ENCODE peak calls at places on chromosomes 2 and 18, in four cellular contexts. One of them, this sample, is unnamed.

GRCh38 chr2:160142472-160142871 is 57.6 kb downstream of the ITGB6 start:
- DNase-seq in WTC11: no peak
- DNase-seq in tibial artery: no peak
- DNase-seq in natural killer cell: no peak
- DNase-seq in this sample: no peak

GRCh38 chr18:9814431-9814830 is 71.3 kb upstream of the TXNDC2 start:
- DNase-seq in tibial artery: no peak
- DNase-seq in WTC11: no peak
- DNase-seq in natural killer cell: no peak
- DNase-seq in this sample: no peak

GRCh38 chr2:170950221-170950737 is 21.2 kb downstream of the GORASP2 start:
- DNase-seq in natural killer cell: no peak
- DNase-seq in tibial artery: no peak
- DNase-seq in WTC11: no peak
- DNase-seq in this sample: no peak

GRCh38 chr18:6607348-6607747 is 122.2 kb upstream of the ARHGAP28 start:
- DNase-seq in tibial artery: no peak
- DNase-seq in WTC11: no peak
- DNase-seq in natural killer cell: no peak
- DNase-seq in this sample: no peak

GRCh38 chr2:239819091-239819973 is 205.8 kb downstream of the NDUFA10 start:
- DNase-seq in WTC11: no peak
- DNase-seq in tibial artery: peak; percentile 41
- DNase-seq in natural killer cell: peak; percentile 10
- DNase-seq in this sample: no peak

GRCh38 chr2:118371500-118371899 is 283.2 kb downstream of the INSIG2 start:
- DNase-seq in WTC11: peak; percentile 70
- DNase-seq in natural killer cell: no peak
- DNase-seq in tibial artery: no peak
- DNase-seq in this sample: no peak

GRCh38 chr2:68936889-68937288 is 15.8 kb downstream of the GKN2 start:
- DNase-seq in WTC11: no peak
- DNase-seq in tibial artery: no peak
- DNase-seq in natural killer cell: no peak
- DNase-seq in this sample: no peak

GRCh38 chr2:101002562-101003277 is 631 bp downstream of the RPL31 start:
- DNase-seq in tibial artery: no peak
- DNase-seq in WTC11: no peak
- DNase-seq in natural killer cell: no peak
- DNase-seq in this sample: no peak

GRCh38 chr2:101762451-101763171 is 65.1 kb downstream of the MAP4K4 start:
- DNase-seq in WTC11: peak; percentile 13
- DNase-seq in natural killer cell: no peak
- DNase-seq in tibial artery: no peak
- DNase-seq in this sample: no peak

GRCh38 chr2:130288467-130289403 is 54.0 kb upstream of the IMP4 start:
- DNase-seq in tibial artery: no peak
- DNase-seq in natural killer cell: no peak
- DNase-seq in WTC11: peak; percentile 83
- DNase-seq in this sample: no peak

GRCh38 chr2:111037136-111037535 is 83.6 kb upstream of the BCL2L11 start:
- DNase-seq in natural killer cell: no peak
- DNase-seq in tibial artery: no peak
- DNase-seq in WTC11: no peak
- DNase-seq in this sample: no peak

GRCh38 chr18:54766631-54767030 is 61.6 kb upstream of the RAB27B start:
- DNase-seq in WTC11: no peak
- DNase-seq in tibial artery: no peak
- DNase-seq in natural killer cell: no peak
- DNase-seq in this sample: no peak

GRCh38 chr2:71813801-71814470 is 333.7 kb downstream of the CYP26B1 start:
- DNase-seq in natural killer cell: no peak
- DNase-seq in tibial artery: no peak
- DNase-seq in WTC11: no peak
- DNase-seq in this sample: no peak

GRCh38 chr2:8314063-8314462 is 367.8 kb upstream of the ID2 start:
- DNase-seq in tibial artery: no peak
- DNase-seq in natural killer cell: no peak
- DNase-seq in WTC11: no peak
- DNase-seq in this sample: no peak

GRCh38 chr18:69935319-69936190 is 12.1 kb downstream of the CD226 start:
- DNase-seq in tibial artery: no peak
- DNase-seq in WTC11: no peak
- DNase-seq in natural killer cell: peak; percentile 87
- DNase-seq in this sample: no peak

GRCh38 chr2:236768393-236769140 is 198.9 kb downstream of the ACKR3 start:
- DNase-seq in WTC11: no peak
- DNase-seq in natural killer cell: no peak
- DNase-seq in tibial artery: no peak
- DNase-seq in this sample: no peak

GRCh38 chr2:101401316-101401660 is 14.0 kb upstream of the CREG2 start:
- DNase-seq in WTC11: no peak
- DNase-seq in natural killer cell: no peak
- DNase-seq in tibial artery: no peak
- DNase-seq in this sample: no peak

GRCh38 chr2:26344581-26345283 is 1.2 kb upstream of the SELENOI start:
- DNase-seq in WTC11: peak; percentile 36
- DNase-seq in tibial artery: no peak
- DNase-seq in natural killer cell: no peak
- DNase-seq in this sample: no peak

GRCh38 chr2:240507778-240508251 is 50.0 kb downstream of the ANKMY1 start:
- DNase-seq in WTC11: no peak
- DNase-seq in tibial artery: no peak
- DNase-seq in natural killer cell: no peak
- DNase-seq in this sample: no peak

GRCh38 chr2:241862093-241862492 is 3.4 kb upstream of the PDCD1 start:
- DNase-seq in tibial artery: no peak
- DNase-seq in WTC11: no peak
- DNase-seq in natural killer cell: no peak
- DNase-seq in this sample: no peak

GRCh38 chr2:150567771-150568278 is 80.4 kb upstream of the RND3 start:
- DNase-seq in natural killer cell: no peak
- DNase-seq in tibial artery: no peak
- DNase-seq in WTC11: no peak
- DNase-seq in this sample: no peak

GRCh38 chr2:190695739-190696138 is 46.9 kb downstream of the NAB1 start:
- DNase-seq in natural killer cell: peak; percentile 25
- DNase-seq in tibial artery: no peak
- DNase-seq in WTC11: no peak
- DNase-seq in this sample: no peak

GRCh38 chr2:152730591-152731333 is 12.3 kb downstream of the ARL6IP6 start:
- DNase-seq in tibial artery: no peak
- DNase-seq in natural killer cell: peak; percentile 52
- DNase-seq in WTC11: no peak
- DNase-seq in this sample: no peak

GRCh38 chr2:10499275-10499907 is 51.3 kb upstream of the ODC1 start:
- DNase-seq in natural killer cell: no peak
- DNase-seq in WTC11: no peak
- DNase-seq in tibial artery: no peak
- DNase-seq in this sample: no peak

GRCh38 chr18:32381761-32382160 is 88.9 kb downstream of the GAREM1 start:
- DNase-seq in WTC11: no peak
- DNase-seq in natural killer cell: no peak
- DNase-seq in tibial artery: no peak
- DNase-seq in this sample: no peak

GRCh38 chr2:128302744-128303067 is 16.0 kb downstream of the HS6ST1 start:
- DNase-seq in WTC11: no peak
- DNase-seq in natural killer cell: no peak
- DNase-seq in tibial artery: no peak
- DNase-seq in this sample: peak; percentile 6

GRCh38 chr2:171165967-171166327 is 5.3 kb upstream of the TLK1 start:
- DNase-seq in natural killer cell: no peak
- DNase-seq in WTC11: no peak
- DNase-seq in tibial artery: no peak
- DNase-seq in this sample: no peak

GRCh38 chr2:24613154-24613814 is 122.2 kb downstream of the NCOA1 start:
- DNase-seq in tibial artery: no peak
- DNase-seq in WTC11: peak; percentile 46
- DNase-seq in natural killer cell: peak; percentile 51
- DNase-seq in this sample: no peak

GRCh38 chr2:232200195-232200594 is 178.4 kb upstream of the ALPP start:
- DNase-seq in natural killer cell: no peak
- DNase-seq in tibial artery: no peak
- DNase-seq in WTC11: no peak
- DNase-seq in this sample: no peak

GRCh38 chr18:74689251-74689650 is 91.6 kb downstream of the ZNF407 start:
- DNase-seq in tibial artery: no peak
- DNase-seq in natural killer cell: no peak
- DNase-seq in WTC11: no peak
- DNase-seq in this sample: no peak

GRCh38 chr18:1037766-1038165 is 133.1 kb downstream of the ADCYAP1 start:
- DNase-seq in natural killer cell: no peak
- DNase-seq in tibial artery: no peak
- DNase-seq in WTC11: no peak
- DNase-seq in this sample: no peak

GRCh38 chr18:63290456-63291200 is 28.9 kb downstream of the BCL2 start:
- DNase-seq in tibial artery: no peak
- DNase-seq in natural killer cell: no peak
- DNase-seq in WTC11: no peak
- DNase-seq in this sample: no peak

GRCh38 chr18:70384181-70384790 is 95.4 kb downstream of the SOCS6 start:
- DNase-seq in natural killer cell: no peak
- DNase-seq in WTC11: no peak
- DNase-seq in tibial artery: no peak
- DNase-seq in this sample: no peak

GRCh38 chr2:131572175-131572574 is 44.5 kb downstream of the CCDC74A start:
- DNase-seq in tibial artery: no peak
- DNase-seq in natural killer cell: no peak
- DNase-seq in WTC11: no peak
- DNase-seq in this sample: no peak

GRCh38 chr2:96143848-96144480 is 1.3 kb downstream of the DUSP2 start:
- DNase-seq in WTC11: peak; percentile 60
- DNase-seq in tibial artery: peak; percentile 60
- DNase-seq in natural killer cell: no peak
- DNase-seq in this sample: no peak
- TF ChIP-seq CTCF in WTC11: peak; percentile 16
- TF ChIP-seq CTCF in tibial artery: no peak
- TF ChIP-seq CTCF in natural killer cell: peak; percentile 18
- TF ChIP-seq CTCF in this sample: peak; percentile 7

DNA sequence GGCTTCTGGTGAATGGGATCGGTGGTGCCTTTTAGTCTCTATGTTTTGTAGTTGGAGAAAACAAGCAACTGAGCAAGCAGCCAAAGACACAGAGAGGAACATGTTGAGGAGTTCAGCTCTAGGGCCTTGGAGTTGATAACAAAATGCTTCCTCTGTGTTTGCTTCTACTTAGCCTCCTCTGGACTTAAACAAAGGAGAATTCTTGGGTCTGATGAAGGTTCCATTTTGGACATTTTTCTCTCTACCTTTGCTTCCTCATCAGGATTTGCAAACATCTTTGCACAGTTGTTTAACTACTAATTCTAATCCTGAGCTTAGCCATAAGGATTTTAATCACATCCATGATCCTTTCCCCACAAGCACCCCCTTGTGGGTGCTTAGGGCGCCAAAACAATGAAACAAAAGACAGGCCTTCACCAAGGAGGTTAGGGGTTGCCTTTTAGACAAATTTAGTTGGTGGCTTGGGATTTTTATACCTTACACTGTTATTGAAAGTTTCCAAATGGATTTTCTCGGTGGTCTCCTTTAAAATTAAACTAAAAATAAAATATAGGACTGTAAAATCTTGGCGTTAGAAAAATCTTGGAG is 148.5 kb upstream of the SATB2 start:
- DNase-seq in tibial artery: no peak
- DNase-seq in natural killer cell: no peak
- DNase-seq in WTC11: no peak
- DNase-seq in this sample: no peak
- TF ChIP-seq CTCF in tibial artery: no peak
- TF ChIP-seq CTCF in natural killer cell: no peak
- TF ChIP-seq CTCF in WTC11: no peak
- TF ChIP-seq CTCF in this sample: no peak

DNA sequence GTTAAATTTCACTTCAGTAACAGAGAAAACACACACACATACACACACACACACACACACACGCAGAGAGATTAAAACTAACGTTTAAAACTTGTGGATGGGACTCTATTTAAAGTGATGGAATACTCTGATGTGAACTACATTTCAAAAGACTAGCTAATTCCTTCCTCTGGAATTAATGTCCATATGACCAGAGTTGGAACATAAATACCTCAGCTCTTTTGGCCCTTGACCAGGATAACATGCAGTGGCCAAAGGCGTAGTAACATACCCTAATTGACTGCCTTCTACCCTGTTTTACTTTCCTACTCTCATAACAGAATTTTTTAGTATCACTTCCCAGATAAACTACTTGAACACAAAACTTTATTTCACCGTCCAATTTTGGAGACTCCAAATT is 671.3 kb upstream of the CHAC2 start:
- DNase-seq in natural killer cell: no peak
- DNase-seq in tibial artery: no peak
- DNase-seq in WTC11: no peak
- DNase-seq in this sample: no peak
- TF ChIP-seq CTCF in natural killer cell: no peak
- TF ChIP-seq CTCF in tibial artery: no peak
- TF ChIP-seq CTCF in WTC11: no peak
- TF ChIP-seq CTCF in this sample: no peak

GRCh38 chr2:121409388-121409787 is 121.3 kb upstream of the RNU4ATAC start:
- DNase-seq in WTC11: no peak
- DNase-seq in natural killer cell: no peak
- DNase-seq in tibial artery: no peak
- DNase-seq in this sample: no peak
- TF ChIP-seq CTCF in WTC11: no peak
- TF ChIP-seq CTCF in natural killer cell: no peak
- TF ChIP-seq CTCF in tibial artery: no peak
- TF ChIP-seq CTCF in this sample: no peak

GRCh38 chr2:204108301-204108700 is 171.7 kb downstream of the ICOS start:
- DNase-seq in natural killer cell: peak; percentile 22
- DNase-seq in tibial artery: no peak
- DNase-seq in WTC11: peak; percentile 36
- DNase-seq in this sample: no peak
- TF ChIP-seq CTCF in natural killer cell: peak; percentile 76
- TF ChIP-seq CTCF in tibial artery: no peak
- TF ChIP-seq CTCF in WTC11: peak; percentile 70
- TF ChIP-seq CTCF in this sample: peak; percentile 63

GRCh38 chr2:27409321-27410073 is at the start of gene PPM1G:
- DNase-seq in natural killer cell: peak; percentile 97
- DNase-seq in WTC11: peak; percentile 98
- DNase-seq in tibial artery: peak; percentile 96
- DNase-seq in this sample: peak; percentile 97

GRCh38 chr2:27408601-27409320 is 630 bp downstream of the PPM1G start:
- DNase-seq in natural killer cell: no peak
- DNase-seq in tibial artery: peak; percentile 67
- DNase-seq in WTC11: no peak
- DNase-seq in this sample: peak; percentile 14

GRCh38 chr2:27412419-27413152 is 3.2 kb upstream of the PPM1G start:
- DNase-seq in WTC11: no peak
- DNase-seq in tibial artery: no peak
- DNase-seq in natural killer cell: no peak
- DNase-seq in this sample: no peak

GRCh38 chr2:27407798-27408491 is 1.4 kb downstream of the PPM1G start:
- DNase-seq in natural killer cell: no peak
- DNase-seq in WTC11: peak; percentile 51
- DNase-seq in tibial artery: no peak
- DNase-seq in this sample: no peak
- TF ChIP-seq CTCF in natural killer cell: no peak
- TF ChIP-seq CTCF in WTC11: peak; percentile 64
- TF ChIP-seq CTCF in tibial artery: peak; percentile 42
- TF ChIP-seq CTCF in this sample: peak; percentile 51

GRCh38 chr2:35099345-35099744 is 1256.2 kb upstream of the CRIM1 start:
- DNase-seq in natural killer cell: no peak
- DNase-seq in WTC11: no peak
- DNase-seq in tibial artery: no peak
- DNase-seq in this sample: no peak

GRCh38 chr2:35104306-35104705 is 1251.3 kb upstream of the CRIM1 start:
- DNase-seq in natural killer cell: no peak
- DNase-seq in tibial artery: no peak
- DNase-seq in WTC11: no peak
- DNase-seq in this sample: no peak
- TF ChIP-seq CTCF in natural killer cell: no peak
- TF ChIP-seq CTCF in tibial artery: no peak
- TF ChIP-seq CTCF in WTC11: no peak
- TF ChIP-seq CTCF in this sample: no peak